ENCODE peak calls at places on chromosomes 2 and 18, in ten cellular contexts. A is Peyer's patch, W is kidney epithelial cell, P is HFF-Myc, R is epithelial cell of esophagus, V is heart left ventricle, Z is upper lobe of left lung, E is thoracic aorta, G is astrocyte of the cerebellum, H is coronary artery. D is an unnamed sample.

GRCh38 chr2:101442667-101443061 is 32.2 kb downstream of the RFX8 start:
- DNase-seq in V (no peak), R (no peak), A (no peak), W (no peak), Z (no peak), H (no peak), G (no peak), P (no peak), E (no peak), D (no peak)

GRCh38 chr2:238344517-238344916 is 24.2 kb downstream of the TRAF3IP1 start:
- DNase-seq in A (no peak), R (peak; percentile 11), Z (no peak), G (no peak), P (no peak), W (no peak), E (no peak), V (no peak), H (no peak), D (no peak)

GRCh38 chr18:45014047-45014501 is 333.4 kb downstream of the SETBP1 start:
- DNase-seq in E (no peak), G (peak; percentile 82), A (no peak), V (no peak), P (peak; percentile 88), Z (no peak), W (peak; percentile 68), R (peak; percentile 84), H (no peak), D (peak; percentile 41)

GRCh38 chr2:884027-884748 is 66.5 kb upstream of the SNTG2 start:
- DNase-seq in Z (no peak), H (no peak), R (no peak), G (no peak), V (no peak), W (no peak), E (no peak), A (no peak), P (no peak), D (no peak)

GRCh38 chr2:96254592-96254991 is 11.2 kb downstream of the TMEM127 start:
- DNase-seq in W (no peak), V (no peak), E (no peak), A (no peak), P (no peak), G (no peak), R (no peak), Z (no peak), H (no peak), D (no peak)

GRCh38 chr2:11930211-11930761 is 183.9 kb downstream of the LPIN1 start:
- DNase-seq in G (no peak), A (no peak), E (no peak), V (no peak), H (no peak), P (peak; percentile 22), R (no peak), Z (peak; percentile 47), W (no peak), D (no peak)

GRCh38 chr2:42492691-42493467 is 903 bp downstream of the KCNG3 start:
- DNase-seq in E (no peak), V (no peak), W (no peak), Z (peak; percentile 26), R (peak; percentile 3), H (no peak), G (no peak), P (no peak), A (no peak), D (no peak)

GRCh38 chr2:190352668-190353536 is 9.5 kb downstream of the INPP1 start:
- DNase-seq in A (no peak), E (no peak), V (no peak), G (no peak), R (peak; percentile 82), P (no peak), Z (no peak), H (no peak), W (no peak), D (no peak)

GRCh38 chr2:239715202-239715601 is 309.9 kb downstream of the NDUFA10 start:
- DNase-seq in W (no peak), E (no peak), Z (no peak), H (peak; percentile 35), P (no peak), G (no peak), R (no peak), V (no peak), A (no peak), D (no peak)

GRCh38 chr2:164873096-164873670 is 31.6 kb upstream of the COBLL1 start:
- DNase-seq in H (no peak), A (no peak), Z (no peak), R (peak; percentile 41), W (no peak), G (no peak), E (no peak), V (no peak), P (no peak), D (no peak)

GRCh38 chr2:161245237-161245505 is 63.1 kb upstream of the PSMD14 start:
- DNase-seq in V (no peak), R (no peak), G (no peak), W (no peak), A (no peak), P (no peak), E (no peak), H (no peak), Z (no peak), D (no peak)
- H3K4me3 ChIP-seq in V (no peak overlapping the region), R (peak overlapping the region; percentile 41), G (no peak overlapping the region), W (peak overlapping the region; percentile 28), A (peak overlapping the region; percentile 55), P (no peak overlapping the region), E (peak overlapping the region; percentile 57), H (no peak overlapping the region), Z (peak overlapping the region; percentile 45), D (no peak overlapping the region)

GRCh38 chr2:111654829-111655228 is 229.2 kb downstream of the ANAPC1 start:
- DNase-seq in V (no peak), P (no peak), Z (no peak), W (no peak), H (no peak), A (no peak), G (no peak), R (no peak), E (no peak), D (no peak)

GRCh38 chr2:111653913-111654312 is 230.1 kb downstream of the ANAPC1 start:
- DNase-seq in P (no peak), H (peak; percentile 46), R (no peak), V (no peak), A (no peak), W (no peak), E (no peak), G (no peak), Z (no peak), D (no peak)

GRCh38 chr2:111652681-111653080 is 231.3 kb downstream of the ANAPC1 start:
- DNase-seq in A (no peak), E (no peak), P (no peak), R (no peak), W (no peak), G (no peak), V (no peak), H (no peak), Z (no peak), D (no peak)

GRCh38 chr2:111652038-111652437 is 232.0 kb downstream of the ANAPC1 start:
- DNase-seq in P (no peak), V (no peak), G (no peak), W (no peak), E (no peak), R (peak; percentile 57), Z (no peak), A (no peak), H (no peak), D (no peak)

GRCh38 chr2:111653103-111653624 is 230.8 kb downstream of the ANAPC1 start:
- DNase-seq in Z (no peak), E (no peak), G (no peak), W (no peak), R (peak; percentile 79), P (no peak), A (no peak), H (peak; percentile 14), V (no peak), D (no peak)
- TF ChIP-seq CTCF in Z (no peak), E (no peak), G (no peak), W (no peak), R (peak; percentile 53), P (no peak), A (no peak), H (no peak), V (no peak), D (no peak)

DNA sequence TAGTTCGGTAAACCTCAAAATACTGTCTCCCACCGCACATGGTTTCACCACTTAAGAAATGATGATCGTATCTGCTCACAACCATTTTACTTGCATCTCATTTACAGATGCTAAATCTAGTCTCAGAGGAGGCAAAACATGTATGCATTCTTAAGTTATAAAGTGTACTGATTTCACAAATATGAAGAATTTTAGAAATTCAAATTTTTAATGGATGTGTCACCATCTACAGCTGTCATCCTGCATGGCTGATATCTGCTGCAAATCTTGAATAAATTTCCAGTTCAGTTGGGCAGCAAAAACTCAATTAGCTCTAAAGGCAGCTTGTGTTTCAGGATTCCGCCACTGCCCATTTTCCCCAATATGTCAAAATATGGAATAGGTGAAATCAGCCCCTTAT is 243.3 kb upstream of the KCNJ3 start:
- DNase-seq in G (no peak), E (no peak), A (no peak), W (no peak), Z (no peak), V (no peak), R (no peak), P (no peak), H (no peak), D (no peak)
- H3K4me3 ChIP-seq in G (no peak overlapping the region), E (peak overlapping the region; percentile 59), A (no peak overlapping the region), W (no peak overlapping the region), Z (peak overlapping the region; percentile 38), V (peak overlapping the region; percentile 58), R (no peak overlapping the region), P (no peak overlapping the region), H (peak overlapping the region; percentile 58), D (no peak overlapping the region)

GRCh38 chr18:13216732-13217465 is 1.7 kb upstream of the LDLRAD4 start:
- DNase-seq in G (no peak), A (no peak), P (no peak), W (no peak), Z (no peak), R (no peak), V (peak; percentile 83), E (no peak), H (peak; percentile 82), D (no peak)
- TF ChIP-seq CTCF in G (peak; percentile 32), A (no peak), P (no peak), W (no peak), Z (peak; percentile 50), R (no peak), V (peak; percentile 60), E (peak; percentile 38), H (peak; percentile 21), D (peak; percentile 1)